ENCODE peak calls at places on chromosomes 2 and 18, in seven cellular contexts. R, O, I, E, U, C and V are unnamed samples.

GRCh38 chr2:130824492-130825061 is 12.1 kb upstream of the ARHGEF4 start:
- DNase-seq in R (peak; percentile 73), O (peak; percentile 95), I (no peak), E (no peak), U (peak; percentile 80), C (no peak), V (peak; percentile 99)

GRCh38 chr2:171855401-171855800 is 38.6 kb downstream of the SLC25A12 start:
- DNase-seq in R (peak; percentile 31), O (no peak), I (no peak), E (no peak), U (no peak), C (no peak), V (peak; percentile 60)

GRCh38 chr2:172085460-172086159 is at the start of gene DLX1:
- DNase-seq in R (no peak), O (no peak), I (no peak), E (no peak), U (no peak), C (no peak), V (no peak)

GRCh38 chr2:47269316-47270232 is 114.5 kb upstream of the STPG4 start:
- DNase-seq in R (peak; percentile 99), O (peak; percentile 93), I (no peak), E (no peak), U (no peak), C (peak; percentile 42), V (peak; percentile 100)

GRCh38 chr18:62631173-62631572 is 84.2 kb upstream of the PHLPP1 start:
- DNase-seq in R (no peak), O (no peak), I (no peak), E (no peak), U (no peak), C (no peak), V (no peak)

GRCh38 chr18:56065101-56065500 is 477.1 kb upstream of the TCF4 start:
- DNase-seq in R (no peak), O (no peak), I (no peak), E (no peak), U (no peak), C (no peak), V (no peak)

GRCh38 chr2:126981476-126981875 is 82.8 kb downstream of the TEX51 start:
- DNase-seq in R (no peak), O (no peak), I (no peak), E (no peak), U (no peak), C (no peak), V (no peak)

GRCh38 chr2:123157016-123157415 is 868.1 kb upstream of the CNTNAP5 start:
- DNase-seq in R (no peak), O (no peak), I (no peak), E (no peak), U (no peak), C (no peak), V (no peak)

GRCh38 chr2:8582850-8583399 is 98.9 kb upstream of the ID2 start:
- DNase-seq in R (no peak), O (no peak), I (no peak), E (no peak), U (no peak), C (peak; percentile 26), V (no peak)

GRCh38 chr2:237901932-237902846 is 42.8 kb downstream of the RAMP1 start:
- DNase-seq in R (no peak), O (no peak), I (no peak), E (no peak), U (peak; percentile 44), C (peak; percentile 33), V (no peak)

GRCh38 chr2:174342600-174343342 is 8.0 kb downstream of the SP9 start:
- DNase-seq in R (no peak), O (no peak), I (no peak), E (peak; percentile 16), U (peak; percentile 29), C (no peak), V (no peak)

GRCh38 chr2:171412571-171412970 is 21.2 kb downstream of the METTL8 start:
- DNase-seq in R (no peak), O (no peak), I (no peak), E (no peak), U (no peak), C (no peak), V (no peak)

GRCh38 chr2:159225025-159226016 is 61.2 kb downstream of the WDSUB1 start:
- DNase-seq in R (no peak), O (no peak), I (no peak), E (no peak), U (no peak), C (peak; percentile 58), V (no peak)

GRCh38 chr2:60707750-60708371 is 48.2 kb upstream of the PAPOLG start:
- DNase-seq in R (peak; percentile 15), O (peak; percentile 46), I (no peak), E (no peak), U (no peak), C (no peak), V (no peak)

GRCh38 chr2:208135794-208136369 is 6.3 kb upstream of the CRYGC start:
- DNase-seq in R (no peak), O (no peak), I (no peak), E (no peak), U (no peak), C (no peak), V (no peak)

GRCh38 chr18:47262397-47263196 is 11.1 kb upstream of the SKOR2 start:
- DNase-seq in R (no peak), O (no peak), I (no peak), E (no peak), U (no peak), C (no peak), V (no peak)

GRCh38 chr18:47261902-47262301 is 10.4 kb upstream of the SKOR2 start:
- DNase-seq in R (no peak), O (no peak), I (no peak), E (no peak), U (no peak), C (no peak), V (no peak)

GRCh38 chr18:47260138-47260923 is 8.9 kb upstream of the SKOR2 start:
- DNase-seq in R (no peak), O (peak; percentile 38), I (no peak), E (peak; percentile 90), U (no peak), C (peak; percentile 45), V (no peak)

GRCh38 chr18:47263197-47263827 is 11.9 kb upstream of the SKOR2 start:
- DNase-seq in R (no peak), O (no peak), I (no peak), E (peak; percentile 63), U (no peak), C (no peak), V (no peak)

DNA sequence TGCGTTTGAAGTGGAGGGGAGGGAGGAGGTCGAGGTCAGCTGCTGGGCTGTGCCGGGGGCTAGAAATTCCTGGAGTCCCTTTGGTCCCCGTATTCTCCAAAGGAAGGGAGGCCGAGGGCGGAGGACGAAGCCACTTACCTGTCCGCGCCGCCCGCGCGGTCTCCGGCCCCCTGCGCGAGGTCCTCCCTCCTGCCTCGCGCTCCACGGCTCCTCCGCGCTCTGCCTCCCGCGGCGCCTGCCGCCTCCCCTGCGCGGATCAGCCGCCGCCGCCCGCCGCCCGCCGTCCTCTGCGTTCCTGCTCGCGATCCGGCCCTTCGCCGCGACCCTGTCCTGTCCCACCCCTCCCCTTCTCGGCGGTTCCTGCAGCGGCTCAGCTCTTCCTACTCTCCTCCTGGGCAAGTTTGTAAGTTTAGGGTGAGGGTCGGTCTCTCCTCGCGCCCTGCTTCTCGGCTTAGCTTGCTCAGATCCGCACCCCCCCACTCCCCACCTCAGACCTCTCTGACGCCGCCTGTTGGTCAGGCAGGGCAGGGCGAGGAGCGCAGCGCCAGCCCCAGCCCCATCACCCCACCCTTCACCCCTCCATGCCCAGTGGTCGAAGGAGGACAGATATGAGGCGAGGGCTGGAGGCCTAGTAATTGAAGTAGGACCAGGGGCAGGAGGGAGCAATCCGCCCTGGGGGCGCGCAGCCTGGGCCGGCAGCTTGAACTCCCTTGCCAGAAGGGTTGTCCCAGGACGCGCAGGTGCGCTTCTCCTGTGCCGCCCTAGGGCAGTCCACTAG is 9.7 kb upstream of the SKOR2 start:
- DNase-seq in R (no peak), O (no peak), I (no peak), E (peak; percentile 53), U (no peak), C (no peak), V (no peak)
- TF ChIP-seq CTCF in R (no peak), O (no peak), I (no peak), E (peak; percentile 28), U (no peak), C (no peak), V (peak; percentile 23)

DNA sequence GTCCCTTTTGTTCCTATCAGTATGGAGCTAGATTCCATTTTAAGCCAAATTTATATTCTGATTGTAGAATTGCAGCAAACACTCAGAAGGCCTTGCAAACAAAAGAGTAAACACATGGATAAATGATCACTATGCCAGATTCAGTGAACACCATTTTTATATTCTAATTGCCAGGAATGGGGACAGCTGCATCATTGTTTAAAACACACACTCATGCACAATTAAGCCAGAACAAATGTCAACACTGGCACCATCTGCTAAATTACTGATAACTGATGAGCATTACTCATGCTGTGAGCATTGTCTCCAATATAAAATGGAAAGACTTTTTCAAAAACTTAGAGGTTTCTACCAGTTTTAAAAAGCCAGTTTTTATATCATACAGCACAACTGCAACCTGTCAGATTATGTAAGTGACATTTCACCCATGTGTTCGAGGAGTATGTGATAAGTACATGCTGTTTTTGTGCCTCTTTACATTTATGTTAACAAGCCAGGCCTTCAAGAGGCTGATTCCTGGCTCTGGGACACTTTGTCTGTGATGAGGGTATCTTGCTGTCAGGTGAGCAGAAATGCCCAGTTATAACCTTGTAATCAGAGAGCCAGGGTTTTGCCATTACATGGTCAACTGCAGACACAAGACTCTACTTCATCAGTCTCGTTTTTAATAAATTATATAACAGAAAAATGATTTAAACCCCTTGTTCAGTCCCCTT is 4.4 kb upstream of the ST8SIA5 start:
- DNase-seq in R (no peak), O (no peak), I (no peak), E (no peak), U (no peak), C (no peak), V (no peak)
- TF ChIP-seq CTCF in R (no peak), O (no peak), I (no peak), E (no peak), U (no peak), C (no peak), V (no peak)

GRCh38 chr2:187057466-187057865 is 208.5 kb upstream of the ZSWIM2 start:
- DNase-seq in R (no peak), O (no peak), I (no peak), E (no peak), U (no peak), C (no peak), V (no peak)

GRCh38 chr2:187056416-187057333 is 207.7 kb upstream of the ZSWIM2 start:
- DNase-seq in R (no peak), O (no peak), I (no peak), E (no peak), U (no peak), C (no peak), V (no peak)

GRCh38 chr2:187055463-187055862 is 206.5 kb upstream of the ZSWIM2 start:
- DNase-seq in R (no peak), O (no peak), I (no peak), E (no peak), U (no peak), C (peak; percentile 35), V (peak; percentile 47)

GRCh38 chr2:187051350-187051749 is 202.4 kb upstream of the ZSWIM2 start:
- DNase-seq in R (no peak), O (no peak), I (no peak), E (no peak), U (no peak), C (no peak), V (no peak)

GRCh38 chr2:187054501-187055319 is 205.7 kb upstream of the ZSWIM2 start:
- DNase-seq in R (no peak), O (no peak), I (no peak), E (peak; percentile 6), U (no peak), C (no peak), V (no peak)
- TF ChIP-seq CTCF in R (no peak), O (no peak), I (no peak), E (peak; percentile 19), U (no peak), C (no peak), V (no peak)

GRCh38 chr2:75627902-75628504 is 18.6 kb upstream of the MRPL19 start:
- DNase-seq in R (peak; percentile 72), O (peak; percentile 71), I (peak; percentile 48), E (peak; percentile 87), U (peak; percentile 48), C (peak; percentile 69), V (no peak)
- TF ChIP-seq CTCF in R (peak; percentile 97), O (peak; percentile 92), I (peak; percentile 69), E (peak; percentile 90), U (peak; percentile 86), C (peak; percentile 77), V (peak; percentile 92)